ENCODE peak calls at places on chromosomes 5 and 9, in four cellular contexts. L is K562, B is HepG2, W is GM12878. N is an unnamed sample.
A peak's percentile ranks its signal among the peaks of the same experiment; 100 is the strongest.

GRCh38 chr9:131426545-131426944 is 32.7 kb downstream of the PRRC2B start:
- DNase-seq in B (no peak), W (no peak), L (no peak), N (no peak)

GRCh38 chr9:137034039-137034708 is 2.3 kb upstream of the FUT7 start:
- DNase-seq in W (no peak), L (no peak), B (no peak), N (no peak)

GRCh38 chr9:136527721-136528710 is 17.8 kb downstream of the NOTCH1 start:
- DNase-seq in L (peak; percentile 79), W (no peak), B (no peak), N (no peak)

GRCh38 chr9:129202613-129203555 is 24.8 kb upstream of the IER5L start:
- DNase-seq in W (no peak), B (peak; percentile 28), L (peak; percentile 90), N (peak; percentile 93)

GRCh38 chr5:177429248-177430045 is 3.0 kb downstream of the GRK6 start:
- DNase-seq in B (no peak), L (peak; percentile 59), W (peak; percentile 72), N (no peak)

GRCh38 chr9:136199391-136200288 is 5.3 kb downstream of the LHX3 start:
- DNase-seq in B (no peak), W (no peak), L (no peak), N (no peak)

GRCh38 chr5:1318659-1319251 is 23.9 kb upstream of the TERT start:
- DNase-seq in W (no peak), L (no peak), B (no peak), N (no peak)

GRCh38 chr9:99335280-99335679 is 113.2 kb downstream of the SEC61B start:
- DNase-seq in W (peak; percentile 19), B (no peak), L (no peak), N (no peak)

GRCh38 chr9:96719538-96720315 is 58.2 kb downstream of the ZNF510 start:
- DNase-seq in L (no peak), B (no peak), W (no peak), N (peak; percentile 21)

GRCh38 chr9:126745574-126746411 is 59.0 kb upstream of the ZBTB43 start:
- DNase-seq in L (no peak), W (no peak), B (no peak), N (no peak)

GRCh38 chr5:77407152-77407551 is 85.0 kb downstream of the WDR41 start:
- DNase-seq in B (no peak), W (no peak), L (no peak), N (no peak)

GRCh38 chr5:9059920-9060691 is 485.8 kb downstream of the SEMA5A start:
- DNase-seq in W (no peak), B (no peak), L (no peak), N (no peak)

GRCh38 chr5:9440517-9440916 is 105.4 kb downstream of the SEMA5A start:
- DNase-seq in L (no peak), B (no peak), W (no peak), N (no peak)

GRCh38 chr5:137636846-137637515 is 98.9 kb downstream of the KLHL3 start:
- DNase-seq in W (no peak), L (no peak), B (no peak), N (no peak)

GRCh38 chr9:105994970-105995369 is 300.6 kb downstream of the TMEM38B start:
- DNase-seq in L (peak; percentile 25), B (no peak), W (no peak), N (no peak)

GRCh38 chr9:124818431-124819281 is 34.6 kb upstream of the WDR38 start:
- DNase-seq in W (no peak), L (no peak), B (peak; percentile 90), N (peak; percentile 57)

GRCh38 chr9:114503009-114503408 is 2.3 kb downstream of the WHRN start:
- DNase-seq in B (no peak), W (no peak), L (no peak), N (no peak)

GRCh38 chr5:120677481-120677880 is 213.4 kb downstream of the PRR16 start:
- DNase-seq in B (no peak), L (no peak), W (no peak), N (no peak)

GRCh38 chr5:88743231-88743879 is 139.6 kb downstream of the MEF2C start:
- DNase-seq in L (peak; percentile 17), W (no peak), B (no peak), N (no peak)

GRCh38 chr5:68529581-68529980 is 314.0 kb downstream of the PIK3R1 start:
- DNase-seq in B (no peak), W (no peak), L (no peak), N (no peak)

GRCh38 chr5:78361226-78361993 is 993 bp downstream of the SCAMP1 start:
- DNase-seq in L (peak; percentile 46), B (peak; percentile 51), W (no peak), N (no peak)

GRCh38 chr9:137305060-137305787 is 3.2 kb upstream of the NRARP start:
- DNase-seq in B (no peak), W (no peak), L (peak; percentile 48), N (peak; percentile 69)

GRCh38 chr5:123203105-123203794 is 114.2 kb downstream of the PRDM6 start:
- DNase-seq in B (no peak), L (no peak), W (no peak), N (no peak)

GRCh38 chr9:3946840-3947239 is 353.0 kb downstream of the GLIS3 start:
- DNase-seq in W (no peak), B (no peak), L (no peak), N (no peak)

GRCh38 chr9:3941758-3942157 is 358.1 kb downstream of the GLIS3 start:
- DNase-seq in L (no peak), B (no peak), W (no peak), N (no peak)

GRCh38 chr9:3939820-3940219 is 360.0 kb downstream of the GLIS3 start:
- DNase-seq in W (no peak), L (no peak), B (no peak), N (no peak)

GRCh38 chr9:3936520-3937235 is 363.2 kb downstream of the GLIS3 start:
- DNase-seq in W (no peak), L (no peak), B (no peak), N (no peak)

DNA sequence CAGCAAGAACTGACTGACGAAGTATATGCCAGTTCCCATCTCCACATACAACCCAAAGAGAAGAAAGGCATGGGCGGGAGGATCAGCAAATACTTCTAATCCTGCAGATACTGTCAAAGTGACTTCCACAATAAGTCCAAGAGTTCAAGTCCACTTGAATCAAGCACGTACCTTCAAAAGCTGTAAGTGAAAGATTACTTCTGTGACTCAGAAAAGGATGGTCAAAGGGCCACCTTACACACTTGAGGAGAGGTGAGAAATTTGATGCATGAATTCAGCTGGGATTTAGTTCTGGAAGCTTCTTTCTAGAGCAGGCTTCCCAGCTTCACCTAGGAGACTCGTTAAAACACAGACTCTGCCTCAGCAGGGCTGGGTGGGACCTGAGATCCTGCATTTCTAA is 357.5 kb downstream of the GLIS3 start:
- DNase-seq in B (no peak), L (no peak), W (no peak), N (no peak)
- TF ChIP-seq SP1 in B (no peak), L (no peak), W (no peak), N (no peak)

GRCh38 chr9:37201581-37201980 is 81.2 kb downstream of the ZCCHC7 start:
- DNase-seq in B (no peak), L (no peak), W (no peak), N (no peak)

GRCh38 chr9:37198831-37199230 is 78.5 kb downstream of the ZCCHC7 start:
- DNase-seq in L (no peak), B (no peak), W (no peak), N (no peak)

GRCh38 chr9:37202091-37202490 is 81.7 kb downstream of the ZCCHC7 start:
- DNase-seq in W (no peak), L (no peak), B (no peak), N (no peak)

GRCh38 chr9:37198034-37198718 is 77.8 kb downstream of the ZCCHC7 start:
- DNase-seq in B (no peak), L (no peak), W (no peak), N (no peak)

DNA sequence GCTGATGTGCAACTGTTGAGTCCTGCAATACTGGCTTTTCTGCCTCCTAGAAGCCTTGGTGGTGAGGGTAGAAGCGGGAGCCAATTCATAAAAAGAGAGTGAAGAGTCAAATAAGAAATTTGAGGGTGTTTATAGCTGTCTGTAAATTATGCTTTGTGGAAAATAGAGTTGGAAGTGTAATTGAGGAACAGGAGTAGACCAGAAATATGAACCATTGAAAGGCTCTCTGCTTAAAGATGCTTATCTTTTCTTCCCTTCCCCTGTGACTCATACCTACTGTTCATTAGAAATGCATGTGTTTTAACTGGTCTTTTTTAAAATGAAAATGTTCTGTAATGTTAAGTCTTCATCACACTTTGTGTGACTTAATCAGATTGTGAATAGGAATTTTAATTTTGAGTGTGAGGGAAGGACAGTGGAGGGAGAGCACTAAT is 80.2 kb downstream of the ZCCHC7 start:
- DNase-seq in L (peak; percentile 75), B (no peak), W (no peak), N (no peak)
- TF ChIP-seq ATF2 in L (no peak), B (no peak), W (no peak), N (no peak)

DNA sequence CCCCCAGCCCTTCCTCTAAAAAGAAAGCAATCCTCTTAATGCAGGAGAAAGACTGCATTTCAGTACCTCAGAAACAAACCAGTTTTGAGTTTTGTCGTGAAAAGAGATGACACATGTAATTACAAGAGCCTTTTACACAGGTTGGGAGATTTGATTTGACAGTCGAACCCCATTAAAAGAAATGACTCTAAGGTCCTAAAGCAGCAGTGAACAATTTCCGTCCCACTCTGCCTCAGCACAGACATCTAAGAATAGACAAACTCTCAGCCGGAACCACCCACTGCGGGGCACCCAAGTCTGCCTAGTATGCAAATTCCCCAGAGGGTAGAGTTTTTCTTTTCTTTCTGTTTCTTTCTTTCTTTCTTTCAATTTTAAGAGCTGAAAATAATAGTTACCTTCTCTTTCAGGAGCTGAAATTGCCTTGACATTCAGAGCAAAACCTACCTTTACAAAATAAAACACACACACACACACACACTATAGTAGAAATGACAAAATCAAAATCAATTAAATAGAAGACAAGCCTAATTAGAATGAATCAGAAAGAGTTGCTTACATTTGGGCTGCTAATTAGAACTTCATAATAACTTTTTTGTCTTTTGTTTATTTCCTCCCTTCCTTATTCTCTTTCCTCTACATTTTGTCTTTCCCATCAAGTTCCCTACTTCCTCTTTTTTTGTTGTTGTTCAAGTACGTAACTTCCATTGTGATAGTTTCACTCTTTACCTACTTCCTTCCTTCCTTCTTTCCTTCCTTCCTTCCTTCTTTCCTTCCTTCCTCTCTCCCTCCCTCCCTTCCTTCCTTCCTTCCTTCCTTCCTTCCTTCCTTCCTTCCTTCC is 65.1 kb downstream of the BASP1 start:
- DNase-seq in L (no peak), W (peak; percentile 91), B (no peak), N (no peak)
- TF ChIP-seq CREM in L (no peak), W (peak; percentile 81), B (no peak), N (no peak)

DNA sequence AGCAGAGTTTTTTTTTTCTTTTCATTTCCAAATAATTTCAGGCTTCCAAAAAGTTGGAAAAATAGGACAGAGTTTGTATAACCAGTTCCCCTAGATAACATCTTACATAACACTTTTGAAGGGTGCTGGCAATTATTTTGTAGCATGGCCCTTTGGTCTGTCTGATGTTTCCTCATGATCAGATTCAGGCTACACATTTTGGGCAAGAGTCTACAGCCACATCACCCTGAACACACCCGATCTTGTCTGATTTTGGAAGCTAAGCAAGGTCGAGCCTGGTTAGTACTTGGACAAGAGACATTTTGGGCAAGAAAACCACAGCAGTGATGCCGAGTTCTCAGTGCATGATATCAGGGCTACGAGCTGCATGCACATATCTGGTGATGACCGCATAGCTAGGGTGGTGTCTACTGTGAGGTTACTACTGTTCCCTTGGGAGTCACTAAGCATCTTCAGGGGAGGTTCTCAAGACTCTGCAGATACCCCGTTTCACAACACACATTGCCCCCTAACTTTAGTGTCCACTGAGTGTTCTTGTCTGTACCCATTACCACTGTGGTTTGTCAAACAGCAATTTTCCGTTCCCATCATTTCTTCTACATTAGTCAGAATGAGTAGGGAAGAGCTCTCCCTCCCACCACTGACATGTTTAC is 86.2 kb downstream of the TTC39B start:
- DNase-seq in L (no peak), W (no peak), B (no peak), N (no peak)
- TF ChIP-seq SP1 in L (no peak), W (no peak), B (no peak), N (no peak)